ENCODE peak calls at places on chromosomes 4 and X, in five cellular contexts. M, R, C, A and Q are unnamed samples.

GRCh38 chrX:68824565-68825125 is 4.2 kb upstream of the EFNB1 start:
- DNase-seq in M (no peak), R (no peak), C (no peak), A (no peak), Q (no peak)

GRCh38 chr4:6272863-6273660 is 3.4 kb downstream of the WFS1 start:
- DNase-seq in M (no peak), R (peak), C (peak), A (no peak), Q (peak)

GRCh38 chr4:36386691-36387090 is 105.3 kb downstream of the DTHD1 start:
- DNase-seq in M (no peak), R (no peak), C (no peak), A (no peak), Q (no peak)

GRCh38 chrX:1914606-1915365 is 299.9 kb downstream of the ASMT start:
- DNase-seq in M (no peak), R (no peak), C (no peak), A (no peak), Q (no peak)

GRCh38 chr4:25919676-25920075 is 5.7 kb downstream of the SMIM20 start:
- DNase-seq in M (no peak), R (peak), C (no peak), A (no peak), Q (no peak)

GRCh38 chr4:15232725-15233597 is 194.9 kb upstream of the C1QTNF7 start:
- DNase-seq in M (no peak), R (peak), C (peak), A (no peak), Q (peak)

GRCh38 chr4:153075836-153076235 is 128.4 kb upstream of the TRIM2 start:
- DNase-seq in M (no peak), R (no peak), C (no peak), A (no peak), Q (no peak)

GRCh38 chr4:19368800-19369199 is 882.9 kb upstream of the SLIT2 start:
- DNase-seq in M (no peak), R (no peak), C (no peak), A (no peak), Q (peak)

GRCh38 chr4:28148221-28148620 is 1287.6 kb downstream of the STIM2 start:
- DNase-seq in M (no peak), R (no peak), C (no peak), A (no peak), Q (no peak)

GRCh38 chrX:135596495-135596894 is 76.0 kb downstream of the INTS6L start:
- DNase-seq in M (peak), R (peak), C (peak), A (no peak), Q (peak)

GRCh38 chr4:10158355-10158942 is 41.9 kb upstream of the WDR1 start:
- DNase-seq in M (no peak), R (peak), C (peak), A (no peak), Q (no peak)